ENCODE peak calls at places on chromosomes 16 and 17, in ten cellular contexts. K, N, S, H, A, Z, Q, D, U and P are unnamed samples.
A peak's percentile ranks its signal among the peaks of the same experiment; 100 is the strongest.

GRCh38 chr17:1870592-1870991 is 40.8 kb downstream of the RPA1 start:
- DNase-seq in Q (no peak), N (no peak), S (no peak), A (no peak), K (no peak), U (no peak), H (no peak), D (no peak), Z (no peak), P (no peak)

GRCh38 chr16:89436362-89436761 is 54.0 kb downstream of the ANKRD11 start:
- DNase-seq in K (no peak), Z (no peak), N (no peak), S (no peak), D (no peak), H (no peak), A (no peak), U (no peak), Q (no peak), P (no peak)

GRCh38 chr17:74453665-74454196 is 12.7 kb upstream of the CD300A start:
- DNase-seq in S (peak; percentile 61), H (no peak), Q (peak; percentile 100), K (no peak), Z (peak; percentile 71), A (peak; percentile 74), U (no peak), N (no peak), D (no peak), P (no peak)

GRCh38 chr17:82684207-82684903 is 14.1 kb downstream of the RAB40B start:
- DNase-seq in U (no peak), D (no peak), H (no peak), A (no peak), S (no peak), N (no peak), Z (no peak), Q (no peak), K (no peak), P (no peak)

GRCh38 chr17:29102741-29103181 is 59.8 kb downstream of the PIPOX start:
- DNase-seq in Q (no peak), K (no peak), U (no peak), N (no peak), S (peak; percentile 84), A (no peak), D (no peak), H (no peak), Z (no peak), P (no peak)

GRCh38 chr16:678858-679807 is 1.1 kb upstream of the STUB1 start:
- DNase-seq in A (peak; percentile 24), Z (peak; percentile 53), H (peak; percentile 72), N (peak; percentile 69), U (peak; percentile 72), D (no peak), Q (peak; percentile 73), K (peak; percentile 45), S (peak; percentile 66), P (peak; percentile 55)

GRCh38 chr17:35132816-35133550 is 9.1 kb downstream of the NLE1 start:
- DNase-seq in S (no peak), A (no peak), N (no peak), K (no peak), U (no peak), H (no peak), Z (no peak), D (no peak), Q (no peak), P (no peak)

GRCh38 chr17:6061290-6061689 is 8.9 kb upstream of the WSCD1 start:
- DNase-seq in Q (no peak), H (no peak), N (no peak), Z (no peak), A (no peak), D (no peak), K (no peak), S (peak; percentile 71), U (no peak), P (no peak)

GRCh38 chr17:61478790-61479492 is 26.7 kb downstream of the TBX4 start:
- DNase-seq in Z (no peak), S (no peak), A (no peak), Q (no peak), U (no peak), K (no peak), D (no peak), H (no peak), N (no peak), P (no peak)

GRCh38 chr17:74361613-74362391 is at the start of gene BTBD17:
- DNase-seq in S (no peak), Q (peak; percentile 90), N (peak; percentile 94), U (peak; percentile 60), A (no peak), K (no peak), D (peak; percentile 37), Z (peak; percentile 27), H (peak; percentile 50), P (peak; percentile 38)

GRCh38 chr16:59181821-59182420 is 447.8 kb upstream of the GOT2 start:
- DNase-seq in Q (no peak), N (no peak), D (no peak), A (no peak), H (no peak), S (no peak), U (no peak), K (no peak), Z (no peak), P (no peak)

GRCh38 chr17:78343099-78343432 is 16.8 kb downstream of the SOCS3 start:
- DNase-seq in S (peak; percentile 89), Q (peak; percentile 76), N (no peak), Z (no peak), D (no peak), H (no peak), U (no peak), K (no peak), A (no peak), P (no peak)

GRCh38 chr17:74392848-74393247 is 25.5 kb downstream of the GPR142 start:
- DNase-seq in Z (no peak), U (no peak), N (no peak), D (no peak), H (no peak), A (no peak), K (no peak), Q (no peak), S (no peak), P (no peak)

GRCh38 chr16:1394367-1394951 is 20.0 kb downstream of the UNKL start:
- DNase-seq in Z (no peak), Q (no peak), N (no peak), U (no peak), D (no peak), A (no peak), K (no peak), H (no peak), S (no peak), P (no peak)

GRCh38 chr16:54493076-54493475 is 206.5 kb upstream of the IRX3 start:
- DNase-seq in S (peak; percentile 44), H (no peak), A (no peak), K (no peak), U (no peak), Q (no peak), N (no peak), D (no peak), Z (no peak), P (no peak)

GRCh38 chr16:15705064-15705565 is 55.1 kb downstream of the NDE1 start:
- DNase-seq in A (no peak), H (no peak), Z (no peak), N (no peak), U (no peak), Q (no peak), K (no peak), D (no peak), S (no peak), P (no peak)

GRCh38 chr17:2172447-2172938 is 117.6 kb downstream of the HIC1 start:
- DNase-seq in Z (no peak), H (no peak), D (no peak), Q (peak; percentile 32), S (peak; percentile 87), K (no peak), A (no peak), U (no peak), N (no peak), P (no peak)

GRCh38 chr17:33750943-33751701 is 458.0 kb upstream of the ASIC2 start:
- DNase-seq in Z (peak; percentile 58), K (peak; percentile 25), H (peak; percentile 48), Q (peak; percentile 58), D (peak; percentile 49), U (peak; percentile 49), S (peak; percentile 55), N (no peak), A (peak; percentile 55), P (peak; percentile 63)

GRCh38 chr17:28954886-28955285 is 3.6 kb upstream of the PHF12 start:
- DNase-seq in H (no peak), S (no peak), A (no peak), D (no peak), Q (no peak), U (no peak), N (no peak), K (no peak), Z (no peak), P (no peak)

GRCh38 chr16:3389663-3390338 is 11.0 kb downstream of the ZSCAN32 start:
- DNase-seq in Z (no peak), K (no peak), H (no peak), U (no peak), S (no peak), D (no peak), A (no peak), N (no peak), Q (no peak), P (no peak)

GRCh38 chr16:84182104-84182503 is 4.8 kb downstream of the TAF1C start:
- DNase-seq in Z (no peak), H (no peak), Q (no peak), D (no peak), K (no peak), S (no peak), N (no peak), U (no peak), A (no peak), P (no peak)

GRCh38 chr16:67884684-67885083 is at the start of gene NRN1L:
- DNase-seq in A (no peak), Q (peak; percentile 99), H (no peak), D (no peak), K (no peak), Z (no peak), S (peak; percentile 95), U (peak; percentile 78), N (no peak), P (no peak)

GRCh38 chr17:28811594-28812135 is 30.9 kb downstream of the FAM222B start:
- DNase-seq in N (no peak), Z (no peak), H (no peak), Q (peak; percentile 34), S (peak; percentile 37), K (no peak), D (no peak), U (no peak), A (no peak), P (no peak)

GRCh38 chr17:46020023-46020735 is 21.1 kb downstream of the STH start:
- DNase-seq in N (no peak), Q (no peak), A (no peak), Z (peak; percentile 18), D (peak; percentile 77), U (no peak), H (peak; percentile 20), K (peak; percentile 22), S (no peak), P (peak; percentile 42)

GRCh38 chr17:79658811-79659207 is 48.0 kb upstream of the RBFOX3 start:
- DNase-seq in U (peak; percentile 55), S (peak; percentile 10), Z (no peak), H (no peak), A (no peak), N (no peak), D (no peak), Q (no peak), K (no peak), P (peak; percentile 42)

GRCh38 chr17:79866791-79867190 is 27.6 kb upstream of the CBX4 start:
- DNase-seq in S (no peak), H (no peak), Q (no peak), N (no peak), A (no peak), K (peak; percentile 45), D (no peak), Z (no peak), U (no peak), P (no peak)

GRCh38 chr17:43839670-43840101 is 6.7 kb upstream of the MPP3 start:
- DNase-seq in D (no peak), Q (peak; percentile 55), U (peak; percentile 92), A (no peak), H (no peak), Z (no peak), S (no peak), K (no peak), N (peak; percentile 81), P (no peak)